ENCODE peak calls at places on chromosomes 12 and 14, in six cellular contexts. V is transverse colon, P is astrocyte of the spinal cord, N is left lung, R is lower lobe of right lung, C is AG04450. E is an unnamed sample.

GRCh38 chr12:11863478-11863906 is 207.2 kb upstream of the BCL2L14 start:
- DNase-seq in C (no peak), V (no peak), R (no peak), N (no peak), P (no peak), E (no peak)

GRCh38 chr12:49089831-49090773 is 4.5 kb downstream of the DHH start:
- DNase-seq in V (no peak), C (no peak), P (peak), R (peak), N (no peak), E (no peak)

GRCh38 chr12:77231548-77231947 is 166.2 kb upstream of the E2F7 start:
- DNase-seq in P (peak), N (peak), R (peak), V (peak), C (peak), E (no peak)

GRCh38 chr14:101876539-101876938 is 87.8 kb upstream of the DYNC1H1 start:
- DNase-seq in P (no peak), C (no peak), V (peak), N (peak), R (peak), E (peak)

GRCh38 chr14:93301821-93302447 is 30.9 kb downstream of the BTBD7 start:
- DNase-seq in N (no peak), V (no peak), R (no peak), C (no peak), P (peak), E (no peak)

GRCh38 chr14:39433452-39433813 is 1.2 kb upstream of the FBXO33 start:
- DNase-seq in P (no peak), N (no peak), C (no peak), R (no peak), V (no peak), E (no peak)

GRCh38 chr12:68591716-68592437 is 18.8 kb upstream of the RAP1B start:
- DNase-seq in N (no peak), R (no peak), P (no peak), V (no peak), C (no peak), E (peak)

GRCh38 chr12:44574586-44574985 is 301.5 kb downstream of the NELL2 start:
- DNase-seq in N (no peak), P (peak), C (no peak), V (no peak), R (no peak), E (no peak)

GRCh38 chr12:105409881-105410471 is 79.5 kb downstream of the C12orf75 start:
- DNase-seq in R (peak), C (no peak), V (no peak), P (peak), N (no peak), E (no peak)

GRCh38 chr12:124548854-124549378 is 18.5 kb downstream of the NCOR2 start:
- DNase-seq in R (peak), C (peak), N (peak), V (peak), P (peak), E (no peak)

GRCh38 chr14:34340226-34340625 is 121.8 kb downstream of the SPTSSA start:
- DNase-seq in P (peak), N (no peak), V (no peak), R (no peak), C (no peak), E (no peak)

GRCh38 chr12:124162151-124163110 is 132.5 kb upstream of the RFLNA start:
- DNase-seq in V (peak), P (no peak), R (no peak), C (no peak), N (no peak), E (no peak)

GRCh38 chr12:116135209-116135930 is 142.1 kb downstream of the MED13L start:
- DNase-seq in N (no peak), C (no peak), V (no peak), P (peak), R (no peak), E (no peak)

GRCh38 chr14:30354439-30354838 is 204.5 kb upstream of the G2E3 start:
- DNase-seq in C (no peak), R (no peak), N (no peak), V (no peak), P (no peak), E (no peak)

GRCh38 chr14:75858375-75858774 is 123.4 kb downstream of the TGFB3 start:
- DNase-seq in R (no peak), C (no peak), P (no peak), N (no peak), V (no peak), E (no peak)

GRCh38 chr12:49949866-49950265 is 671 bp upstream of the AQP2 start:
- DNase-seq in V (no peak), R (no peak), P (no peak), C (no peak), N (no peak), E (no peak)

GRCh38 chr14:59677771-59678211 is 101.2 kb upstream of the CCDC175 start:
- DNase-seq in C (peak), P (peak), R (no peak), N (no peak), V (no peak), E (no peak)

GRCh38 chr12:51891843-51892242 is 3.9 kb downstream of the ANKRD33 start:
- DNase-seq in C (no peak), R (no peak), P (no peak), N (no peak), V (no peak), E (peak)

GRCh38 chr14:67221248-67221981 is 19.8 kb upstream of the PALS1 start:
- DNase-seq in N (no peak), C (peak), V (peak), R (no peak), P (peak), E (no peak)

GRCh38 chr12:32252199-32253073 is 145.8 kb downstream of the BICD1 start:
- DNase-seq in C (no peak), P (no peak), V (no peak), N (no peak), R (no peak), E (peak)

GRCh38 chr12:39835517-39836489 is 216.2 kb upstream of the ABCD2 start:
- DNase-seq in C (no peak), P (no peak), R (no peak), N (no peak), V (no peak), E (no peak)

GRCh38 chr12:106258935-106259334 is 11.1 kb upstream of the CKAP4 start:
- DNase-seq in P (no peak), R (no peak), N (no peak), V (no peak), C (no peak), E (no peak)

GRCh38 chr12:69685810-69686209 is 13.3 kb downstream of the BEST3 start:
- DNase-seq in P (peak), R (no peak), N (no peak), C (no peak), V (no peak), E (no peak)

GRCh38 chr12:121793501-121793835 is at the start of gene RHOF:
- DNase-seq in N (peak), V (peak), C (no peak), R (peak), P (no peak), E (peak)

GRCh38 chr12:24489939-24490338 is 459.0 kb downstream of the BCAT1 start:
- DNase-seq in R (no peak), N (no peak), C (no peak), V (no peak), P (no peak), E (no peak)

GRCh38 chr12:117819160-117819559 is 149.6 kb downstream of the KSR2 start:
- DNase-seq in R (no peak), V (no peak), C (no peak), P (no peak), N (no peak), E (no peak)

GRCh38 chr12:127278351-127278750 is 988.6 kb upstream of the TMEM132C start:
- DNase-seq in V (no peak), R (no peak), N (no peak), C (no peak), P (no peak), E (no peak)

GRCh38 chr12:30719060-30719459 is 23.4 kb upstream of the IPO8 start:
- DNase-seq in V (no peak), N (no peak), P (peak), R (no peak), C (peak), E (no peak)

GRCh38 chr14:89650077-89650978 is 233.3 kb upstream of the FOXN3 start:
- DNase-seq in N (no peak), P (no peak), V (no peak), C (no peak), R (no peak), E (no peak)

GRCh38 chr12:109716512-109717389 is 3.1 kb downstream of the FAM222A start:
- DNase-seq in R (no peak), P (no peak), V (peak), N (no peak), C (no peak), E (no peak)

GRCh38 chr12:25553083-25553482 is at the start of gene LMNTD1:
- DNase-seq in P (peak), V (no peak), R (no peak), C (no peak), N (no peak), E (no peak)

GRCh38 chr12:124512667-124513296 is 54.6 kb downstream of the NCOR2 start:
- DNase-seq in P (peak), R (peak), C (peak), N (peak), V (peak), E (no peak)

GRCh38 chr12:42779186-42779859 is 189.8 kb upstream of the PRICKLE1 start:
- DNase-seq in C (no peak), P (peak), N (no peak), V (no peak), R (no peak), E (no peak)

GRCh38 chr12:56775638-56776037 is 12.5 kb downstream of the HSD17B6 start:
- DNase-seq in V (no peak), N (no peak), P (no peak), R (no peak), C (no peak), E (peak)

GRCh38 chr12:69908208-69908607 is 83.2 kb downstream of the MYRFL start:
- DNase-seq in V (no peak), R (no peak), C (no peak), N (no peak), P (no peak), E (no peak)

GRCh38 chr12:29317556-29318363 is 63.2 kb downstream of the ERGIC2 start:
- DNase-seq in R (no peak), P (peak), C (no peak), N (no peak), V (peak), E (peak)
- TF ChIP-seq CTCF in R (peak), P (peak), C (peak), N (peak), V (peak), E (peak)

GRCh38 chr12:98403936-98404335 is 111.5 kb upstream of the TMPO start:
- DNase-seq in R (no peak), V (no peak), N (no peak), P (no peak), C (no peak), E (peak)
- TF ChIP-seq CTCF in R (no peak), V (no peak), N (no peak), P (no peak), C (no peak), E (no peak)

DNA sequence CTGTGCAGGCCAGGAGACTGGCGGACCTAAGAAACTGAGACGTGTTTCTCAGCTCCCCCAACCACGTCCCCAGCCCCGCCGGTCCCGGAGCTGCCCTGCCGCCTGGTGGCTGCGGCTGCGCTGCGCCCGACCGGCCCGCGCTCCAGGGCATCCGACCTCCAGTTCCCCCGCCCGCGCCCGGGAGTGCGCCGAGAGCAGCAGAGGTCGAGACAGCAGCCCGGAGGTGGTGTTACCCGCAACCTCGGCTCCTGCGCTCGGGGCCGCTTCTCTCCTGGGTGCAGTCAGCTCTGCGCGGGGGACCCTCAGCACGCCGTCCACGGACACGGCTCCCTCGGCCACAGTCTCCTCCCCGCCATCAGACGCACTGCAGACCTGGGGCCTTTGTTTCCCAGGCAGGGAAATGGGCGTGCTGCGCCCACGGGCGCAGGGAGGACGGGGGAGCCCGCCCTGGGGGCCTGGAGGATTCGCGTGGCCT is 21.6 kb upstream of the GPR132 start:
- DNase-seq in R (peak), N (peak), C (no peak), P (peak), V (peak), E (peak)
- TF ChIP-seq CTCF in R (peak), N (peak), C (peak), P (peak), V (peak), E (peak)

DNA sequence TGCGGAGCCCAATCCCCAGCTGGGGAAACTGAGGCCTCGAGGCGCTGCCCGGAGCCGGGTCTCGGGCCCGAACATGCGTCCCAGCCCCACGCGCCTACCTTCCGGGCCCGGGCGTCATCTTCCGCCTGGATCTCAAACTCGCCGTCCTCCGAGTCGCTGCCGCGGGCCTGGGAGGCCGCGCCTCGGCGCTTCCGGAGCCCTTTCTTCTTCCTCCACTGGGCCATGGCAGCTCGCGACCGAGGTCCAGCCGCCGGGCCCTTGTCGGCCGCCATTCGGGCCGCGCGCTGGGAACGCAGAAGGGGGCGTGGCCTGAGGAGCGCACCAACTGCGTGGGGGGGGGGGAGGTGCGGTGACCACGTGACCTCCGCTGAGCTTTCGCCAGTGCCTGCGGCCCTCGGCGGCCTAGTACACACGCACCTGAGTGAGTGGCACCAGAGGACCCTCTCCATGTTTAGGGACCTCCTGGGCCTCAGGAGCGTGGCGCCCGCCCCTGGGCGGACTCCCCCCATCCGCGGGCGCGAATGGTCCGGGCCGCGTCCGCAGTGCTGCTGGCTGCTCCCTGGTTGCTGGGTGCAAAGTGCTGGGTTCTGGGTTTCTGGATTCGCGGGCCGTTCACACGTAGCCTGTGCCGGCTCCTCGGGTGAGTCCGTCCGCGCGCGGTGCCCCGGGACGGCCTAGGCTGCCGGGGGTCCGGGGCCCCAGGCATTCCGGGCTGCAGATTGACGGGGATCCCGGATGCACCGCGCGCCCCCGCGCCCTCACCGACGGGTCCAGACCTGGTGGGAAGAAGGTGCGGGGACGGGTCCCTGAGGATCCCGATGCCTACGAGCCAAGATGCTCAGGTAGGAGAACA is at the start of the genes DDX54 and RITA1:
- DNase-seq in R (peak), C (peak), N (peak), P (peak), V (peak), E (peak)
- TF ChIP-seq CTCF in R (no peak), C (no peak), N (no peak), P (no peak), V (no peak), E (no peak)

GRCh38 chr12:27233814-27234213 is 10.3 kb upstream of the STK38L start:
- DNase-seq in C (no peak), R (no peak), N (no peak), V (no peak), P (no peak), E (no peak)
- TF ChIP-seq CTCF in C (peak), R (no peak), N (no peak), V (no peak), P (no peak), E (no peak)